ENCODE peak calls at places on chromosomes 11 and 22, in four cellular contexts. One of them, this sample, is unnamed.

GRCh38 chr22:27062857-27063256 is 405.5 kb downstream of the MIAT start:
- DNase-seq in MG63: no peak
- DNase-seq in stimulated activated CD4-positive, alpha-beta T cell treated with anti-CD3 and anti-CD28 coated beads, Interleukin-1b, Interleukin-23, amount 100 ng/mL, for 24 hours: no peak
- DNase-seq in activated naive CD4-positive, alpha-beta T cell: no peak
- DNase-seq in this sample: no peak

GRCh38 chr11:70587095-70587389 is 188.7 kb downstream of the CTTN start:
- DNase-seq in MG63: no peak
- DNase-seq in stimulated activated CD4-positive, alpha-beta T cell treated with anti-CD3 and anti-CD28 coated beads, Interleukin-1b, Interleukin-23, amount 100 ng/mL, for 24 hours: no peak
- DNase-seq in activated naive CD4-positive, alpha-beta T cell: no peak
- DNase-seq in this sample: no peak

GRCh38 chr11:17734986-17735822 is 623 bp downstream of the KCNC1 start:
- DNase-seq in MG63: peak
- DNase-seq in stimulated activated CD4-positive, alpha-beta T cell treated with anti-CD3 and anti-CD28 coated beads, Interleukin-1b, Interleukin-23, amount 100 ng/mL, for 24 hours: no peak
- DNase-seq in activated naive CD4-positive, alpha-beta T cell: no peak
- DNase-seq in this sample: peak

GRCh38 chr11:102770191-102770590 is 10.2 kb downstream of the MMP10 start:
- DNase-seq in MG63: no peak
- DNase-seq in stimulated activated CD4-positive, alpha-beta T cell treated with anti-CD3 and anti-CD28 coated beads, Interleukin-1b, Interleukin-23, amount 100 ng/mL, for 24 hours: no peak
- DNase-seq in activated naive CD4-positive, alpha-beta T cell: no peak
- DNase-seq in this sample: no peak

GRCh38 chr11:57446055-57446454 is 14.3 kb upstream of the RTN4RL2 start:
- DNase-seq in MG63: no peak
- DNase-seq in stimulated activated CD4-positive, alpha-beta T cell treated with anti-CD3 and anti-CD28 coated beads, Interleukin-1b, Interleukin-23, amount 100 ng/mL, for 24 hours: no peak
- DNase-seq in activated naive CD4-positive, alpha-beta T cell: no peak
- DNase-seq in this sample: no peak

GRCh38 chr11:6022954-6023353 is 7.6 kb downstream of the OR56A1 start:
- DNase-seq in MG63: no peak
- DNase-seq in stimulated activated CD4-positive, alpha-beta T cell treated with anti-CD3 and anti-CD28 coated beads, Interleukin-1b, Interleukin-23, amount 100 ng/mL, for 24 hours: no peak
- DNase-seq in activated naive CD4-positive, alpha-beta T cell: no peak
- DNase-seq in this sample: peak

GRCh38 chr22:47225080-47225930 is 462.9 kb downstream of the TBC1D22A start:
- DNase-seq in MG63: no peak
- DNase-seq in stimulated activated CD4-positive, alpha-beta T cell treated with anti-CD3 and anti-CD28 coated beads, Interleukin-1b, Interleukin-23, amount 100 ng/mL, for 24 hours: no peak
- DNase-seq in activated naive CD4-positive, alpha-beta T cell: no peak
- DNase-seq in this sample: no peak

GRCh38 chr11:66002648-66003225 is 434 bp downstream of the BANF1 start:
- DNase-seq in MG63: peak
- DNase-seq in stimulated activated CD4-positive, alpha-beta T cell treated with anti-CD3 and anti-CD28 coated beads, Interleukin-1b, Interleukin-23, amount 100 ng/mL, for 24 hours: no peak
- DNase-seq in activated naive CD4-positive, alpha-beta T cell: peak
- DNase-seq in this sample: no peak

GRCh38 chr11:66007201-66007634 is 4.6 kb upstream of the CST6 start:
- DNase-seq in MG63: no peak
- DNase-seq in stimulated activated CD4-positive, alpha-beta T cell treated with anti-CD3 and anti-CD28 coated beads, Interleukin-1b, Interleukin-23, amount 100 ng/mL, for 24 hours: no peak
- DNase-seq in activated naive CD4-positive, alpha-beta T cell: no peak
- DNase-seq in this sample: no peak

GRCh38 chr22:22508274-22509176 is at the start of gene ZNF280B:
- DNase-seq in MG63: peak
- DNase-seq in stimulated activated CD4-positive, alpha-beta T cell treated with anti-CD3 and anti-CD28 coated beads, Interleukin-1b, Interleukin-23, amount 100 ng/mL, for 24 hours: peak
- DNase-seq in activated naive CD4-positive, alpha-beta T cell: peak
- DNase-seq in this sample: peak

GRCh38 chr11:50187220-50187619 is 154.5 kb downstream of the OR4C45 start:
- DNase-seq in MG63: no peak
- DNase-seq in stimulated activated CD4-positive, alpha-beta T cell treated with anti-CD3 and anti-CD28 coated beads, Interleukin-1b, Interleukin-23, amount 100 ng/mL, for 24 hours: no peak
- DNase-seq in activated naive CD4-positive, alpha-beta T cell: no peak
- DNase-seq in this sample: no peak

GRCh38 chr11:2932850-2933251 is 3.6 kb upstream of the PHLDA2 start:
- DNase-seq in MG63: peak
- DNase-seq in stimulated activated CD4-positive, alpha-beta T cell treated with anti-CD3 and anti-CD28 coated beads, Interleukin-1b, Interleukin-23, amount 100 ng/mL, for 24 hours: no peak
- DNase-seq in activated naive CD4-positive, alpha-beta T cell: no peak
- DNase-seq in this sample: no peak

GRCh38 chr22:41226728-41227655 is 13.7 kb downstream of the CHADL start:
- DNase-seq in MG63: no peak
- DNase-seq in stimulated activated CD4-positive, alpha-beta T cell treated with anti-CD3 and anti-CD28 coated beads, Interleukin-1b, Interleukin-23, amount 100 ng/mL, for 24 hours: no peak
- DNase-seq in activated naive CD4-positive, alpha-beta T cell: no peak
- DNase-seq in this sample: no peak

GRCh38 chr22:23403152-23403719 is 176.9 kb downstream of the IGLL1 start:
- DNase-seq in MG63: no peak
- DNase-seq in stimulated activated CD4-positive, alpha-beta T cell treated with anti-CD3 and anti-CD28 coated beads, Interleukin-1b, Interleukin-23, amount 100 ng/mL, for 24 hours: no peak
- DNase-seq in activated naive CD4-positive, alpha-beta T cell: no peak
- DNase-seq in this sample: no peak

GRCh38 chr22:35921777-35922176 is 106.8 kb downstream of the RBFOX2 start:
- DNase-seq in MG63: peak
- DNase-seq in stimulated activated CD4-positive, alpha-beta T cell treated with anti-CD3 and anti-CD28 coated beads, Interleukin-1b, Interleukin-23, amount 100 ng/mL, for 24 hours: no peak
- DNase-seq in activated naive CD4-positive, alpha-beta T cell: no peak
- DNase-seq in this sample: peak

GRCh38 chr11:76067099-76067498 is 139.2 kb downstream of the WNT11 start:
- DNase-seq in MG63: peak
- DNase-seq in stimulated activated CD4-positive, alpha-beta T cell treated with anti-CD3 and anti-CD28 coated beads, Interleukin-1b, Interleukin-23, amount 100 ng/mL, for 24 hours: no peak
- DNase-seq in activated naive CD4-positive, alpha-beta T cell: no peak
- DNase-seq in this sample: no peak

This sample was measured in nephron progenitor cell.